ENCODE peak calls at places on chromosomes 13 and 19, in six cellular contexts. N, Q, O, U, L and V are unnamed samples.

GRCh38 chr13:51921790-51922740 is 60.3 kb downstream of the CCDC70 start:
- DNase-seq in Q (no peak), L (no peak), U (no peak), N (no peak), O (no peak), V (no peak)

GRCh38 chr13:105874808-105875207 is 660.7 kb downstream of the EFNB2 start:
- DNase-seq in O (no peak), U (no peak), N (no peak), L (no peak), Q (no peak), V (no peak)

GRCh38 chr19:17294051-17294891 is 9.0 kb downstream of the ABHD8 start:
- DNase-seq in L (peak), O (no peak), Q (no peak), U (no peak), N (no peak), V (no peak)

GRCh38 chr13:98254541-98254940 is 77.5 kb upstream of the RNF113B start:
- DNase-seq in U (no peak), L (no peak), O (no peak), N (peak), Q (no peak), V (no peak)

GRCh38 chr19:46838160-46838559 is 12.5 kb downstream of the AP2S1 start:
- DNase-seq in N (no peak), O (no peak), Q (no peak), U (no peak), L (no peak), V (no peak)

GRCh38 chr13:43797869-43798268 is 11.1 kb upstream of the ENOX1 start:
- DNase-seq in N (peak), Q (no peak), U (no peak), O (no peak), L (no peak), V (no peak)

GRCh38 chr19:47507924-47508553 is 6.8 kb downstream of the NAPA start:
- DNase-seq in N (no peak), U (no peak), Q (no peak), O (no peak), L (no peak), V (no peak)

GRCh38 chr19:18650468-18651001 is 13.7 kb downstream of the KLHL26 start:
- DNase-seq in Q (peak), O (peak), U (no peak), N (peak), L (peak), V (no peak)

GRCh38 chr13:98606296-98606695 is 29.4 kb upstream of the STK24 start:
- DNase-seq in Q (no peak), O (no peak), N (no peak), L (no peak), U (no peak), V (no peak)

GRCh38 chr19:55437410-55437809 is 5.7 kb downstream of the SHISA7 start:
- DNase-seq in L (peak), U (peak), N (peak), Q (peak), O (peak), V (no peak)

GRCh38 chr13:29573190-29573589 is 22.3 kb downstream of the SLC7A1 start:
- DNase-seq in U (no peak), Q (no peak), O (no peak), L (no peak), N (no peak), V (no peak)

GRCh38 chr19:17001603-17002183 is 24.9 kb downstream of the CPAMD8 start:
- DNase-seq in Q (no peak), L (no peak), U (no peak), O (no peak), N (no peak), V (peak)

GRCh38 chr13:110797230-110797877 is 83.9 kb downstream of the ING1 start:
- DNase-seq in N (no peak), L (no peak), U (no peak), Q (no peak), O (no peak), V (no peak)

GRCh38 chr13:76519685-76520084 is 366.5 kb downstream of the KCTD12 start:
- DNase-seq in Q (no peak), U (no peak), L (no peak), O (no peak), N (no peak), V (no peak)

GRCh38 chr13:45916859-45917418 is 65.4 kb upstream of the SIAH3 start:
- DNase-seq in N (no peak), O (no peak), L (no peak), U (no peak), Q (no peak), V (no peak)

GRCh38 chr13:33251131-33251629 is 34.4 kb downstream of the STARD13 start:
- DNase-seq in N (peak), O (no peak), U (no peak), Q (no peak), L (no peak), V (no peak)

GRCh38 chr13:80276371-80277289 is 64.3 kb downstream of the SPRY2 start:
- DNase-seq in U (no peak), L (no peak), O (no peak), Q (no peak), N (peak), V (no peak)

GRCh38 chr13:97211357-97211756 is 10.8 kb upstream of the MBNL2 start:
- DNase-seq in Q (no peak), L (no peak), N (peak), U (no peak), O (no peak), V (no peak)

GRCh38 chr13:112055417-112056206 is 11.3 kb upstream of the SOX1 start:
- DNase-seq in L (no peak), N (no peak), O (no peak), Q (no peak), U (no peak), V (no peak)

GRCh38 chr13:45133396-45134118 is 13.2 kb downstream of the GTF2F2 start:
- DNase-seq in O (no peak), Q (no peak), L (no peak), U (no peak), N (no peak), V (no peak)

GRCh38 chr19:6126335-6126974 is 9.0 kb upstream of the ACSBG2 start:
- DNase-seq in U (no peak), O (no peak), L (no peak), Q (no peak), N (peak), V (no peak)
- TF ChIP-seq CTCF in U (peak), O (peak), L (no peak), Q (peak), N (peak), V (no peak)

DNA sequence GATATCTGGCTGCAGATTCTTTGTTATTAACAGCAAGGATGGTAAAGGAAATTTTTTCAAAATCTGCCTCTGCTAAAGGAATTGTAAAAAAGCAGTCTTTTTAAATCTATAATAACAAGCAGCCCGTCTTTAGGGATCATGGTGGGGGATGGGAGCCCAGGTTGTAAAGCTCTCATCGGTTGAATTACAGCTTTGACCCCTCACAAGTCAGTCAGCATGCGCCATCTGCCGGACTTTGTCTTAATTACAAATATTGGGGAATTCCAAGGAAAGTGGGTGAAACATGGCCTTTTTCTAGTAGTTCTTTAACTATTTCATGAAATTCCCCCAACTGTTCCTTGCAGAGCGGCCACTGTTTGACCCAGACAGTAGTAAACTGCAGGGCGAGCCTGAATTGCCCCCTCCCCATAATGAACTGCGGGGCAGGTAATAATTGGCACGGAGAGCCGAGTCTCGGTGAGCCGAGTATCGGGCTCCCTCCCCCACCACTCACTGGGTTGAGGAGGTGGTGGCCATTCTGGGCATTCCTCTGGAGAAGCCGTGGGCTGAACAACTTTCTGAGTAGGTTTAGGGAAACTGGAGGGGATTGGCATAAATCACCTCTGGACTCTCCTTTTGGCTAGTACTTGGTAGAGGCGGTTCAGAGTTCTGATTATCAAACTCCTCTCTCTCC is 11.6 kb downstream of the ZNF578 start:
- DNase-seq in L (no peak), U (no peak), O (no peak), Q (no peak), N (no peak), V (no peak)
- TF ChIP-seq CTCF in L (no peak), U (peak), O (no peak), Q (no peak), N (no peak), V (no peak)

DNA sequence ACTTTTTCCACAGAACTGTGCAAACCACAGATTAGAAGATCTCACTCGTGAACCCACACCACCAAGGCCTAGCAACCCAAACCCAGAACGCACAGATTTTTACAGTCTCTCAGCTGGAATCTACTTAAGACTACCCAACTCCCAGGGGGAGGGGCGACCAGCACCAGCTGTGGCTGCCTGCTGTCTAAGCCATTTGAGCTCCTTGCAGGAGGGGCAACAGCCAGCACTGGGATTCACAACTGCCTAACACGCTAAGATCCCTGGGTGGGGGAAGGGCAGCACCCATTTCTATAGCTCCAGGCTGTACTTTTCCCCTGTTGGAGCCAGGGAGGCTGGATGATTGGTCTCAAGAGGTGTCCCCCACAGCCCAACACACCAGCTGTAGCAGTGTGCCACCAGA is 368.8 kb downstream of the SUCLA2 start:
- DNase-seq in N (no peak), U (no peak), O (no peak), Q (no peak), L (no peak), V (no peak)
- TF ChIP-seq CTCF in N (no peak), U (no peak), O (no peak), Q (no peak), L (no peak), V (no peak)

DNA sequence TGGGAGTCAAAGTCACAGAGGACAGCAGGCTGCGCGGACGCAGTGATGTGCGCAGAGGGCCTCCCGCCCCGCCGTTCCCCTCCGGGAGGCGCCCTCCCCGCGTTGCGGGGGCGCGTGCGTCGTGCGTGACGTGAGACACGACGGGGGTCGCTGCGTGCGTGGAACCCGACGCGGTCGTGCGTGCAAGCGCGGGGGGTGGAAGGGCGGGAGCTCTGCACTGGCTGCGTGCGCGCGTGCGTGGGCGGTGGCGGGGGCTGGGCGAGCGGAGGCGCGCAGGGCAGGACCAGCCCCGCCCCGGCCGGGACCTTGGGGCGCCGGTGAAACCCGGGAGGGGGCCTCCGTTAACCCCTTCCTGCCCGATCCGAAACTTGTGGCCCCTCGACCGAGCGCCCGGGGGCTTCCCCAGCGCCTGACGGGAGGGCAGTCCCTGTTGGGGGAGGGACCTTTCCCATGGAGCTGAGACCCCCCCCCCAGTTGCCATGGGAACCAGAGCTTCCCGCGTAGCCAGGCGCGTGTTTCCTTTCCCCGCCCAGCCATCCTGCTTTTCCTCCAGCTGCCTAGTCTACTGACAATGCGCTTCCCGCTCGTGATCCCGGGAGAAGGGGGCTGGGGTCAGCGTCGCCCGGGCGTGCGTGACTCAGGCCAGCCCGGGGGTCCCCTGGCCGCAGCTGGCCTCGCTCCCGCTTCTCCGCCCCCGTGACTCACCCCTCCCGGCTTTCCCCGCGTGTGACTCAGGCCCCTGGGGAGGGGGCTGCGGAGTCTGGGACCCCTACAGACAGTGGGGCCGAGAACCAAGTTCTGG is 7.3 kb upstream of the HOOK2 start:
- DNase-seq in U (no peak), L (peak), N (no peak), Q (peak), O (peak), V (peak)
- TF ChIP-seq CTCF in U (no peak), L (peak), N (peak), Q (no peak), O (no peak), V (no peak)

GRCh38 chr13:25267715-25268114 is 19.6 kb downstream of the MTMR6 start:
- DNase-seq in Q (no peak), L (no peak), O (no peak), U (no peak), N (peak), V (no peak)
- TF ChIP-seq CTCF in Q (peak), L (no peak), O (no peak), U (peak), N (peak), V (no peak)

GRCh38 chr19:7869453-7869909 is 4.7 kb downstream of the PRR36 start:
- DNase-seq in N (no peak), Q (peak), U (no peak), O (peak), L (peak), V (peak)
- TF ChIP-seq CTCF in N (peak), Q (peak), U (peak), O (no peak), L (no peak), V (peak)

DNA sequence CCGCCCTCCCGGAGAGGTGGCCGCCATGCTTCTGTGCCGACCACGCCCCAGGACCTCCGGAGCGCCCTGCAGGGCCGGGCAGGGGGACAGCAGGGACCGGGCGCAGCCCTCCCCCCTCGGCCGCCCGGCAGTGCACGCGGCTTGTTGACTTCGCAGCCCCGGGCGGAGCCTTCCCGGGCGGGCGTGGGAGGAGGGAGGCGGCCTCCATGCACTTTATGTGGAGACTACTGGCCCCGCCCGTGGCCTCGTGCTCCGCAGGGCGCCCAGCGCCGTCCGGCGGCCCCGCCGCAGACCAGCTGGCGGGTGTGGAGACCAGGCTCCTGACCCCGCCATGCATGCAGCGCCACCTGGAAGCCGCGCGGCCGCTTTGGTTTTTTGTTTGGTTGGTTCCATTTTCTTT is 10.2 kb downstream of the CBARP start:
- DNase-seq in O (no peak), L (no peak), N (no peak), Q (no peak), U (no peak), V (no peak)
- TF ChIP-seq CTCF in O (no peak), L (no peak), N (no peak), Q (no peak), U (no peak), V (no peak)

DNA sequence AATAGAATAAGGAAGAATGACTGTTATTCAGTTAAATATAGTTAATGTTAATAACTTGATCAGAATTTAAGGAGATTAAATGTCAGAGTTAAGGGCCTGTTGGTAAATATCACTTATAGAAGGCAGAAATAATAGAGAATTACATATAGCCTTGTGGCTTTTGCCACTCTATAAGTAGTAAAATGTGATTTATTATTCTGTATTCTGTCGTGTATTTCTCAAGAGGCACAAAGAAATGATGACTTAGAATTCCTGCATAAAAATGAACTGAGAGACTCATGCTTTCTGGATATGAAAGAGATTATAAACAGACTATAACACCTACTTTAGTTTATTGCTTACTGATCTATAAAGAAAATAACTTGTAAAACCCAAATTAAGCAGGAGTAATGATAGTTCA is 40.1 kb downstream of the GPC6 start:
- DNase-seq in Q (no peak), N (no peak), L (no peak), O (no peak), U (no peak), V (no peak)
- TF ChIP-seq CTCF in Q (no peak), N (no peak), L (no peak), O (no peak), U (no peak), V (no peak)

GRCh38 chr13:71721117-71721516 is 145.9 kb downstream of the DACH1 start:
- DNase-seq in O (no peak), N (no peak), L (no peak), Q (no peak), U (no peak), V (no peak)

GRCh38 chr13:71722206-71722605 is 144.8 kb downstream of the DACH1 start:
- DNase-seq in N (no peak), L (no peak), Q (no peak), U (no peak), O (no peak), V (no peak)

GRCh38 chr13:71712988-71713653 is 153.9 kb downstream of the DACH1 start:
- DNase-seq in L (no peak), U (no peak), N (no peak), Q (no peak), O (no peak), V (no peak)

GRCh38 chr13:71714802-71715375 is 152.1 kb downstream of the DACH1 start:
- DNase-seq in L (no peak), N (no peak), U (no peak), Q (no peak), O (no peak), V (no peak)

DNA sequence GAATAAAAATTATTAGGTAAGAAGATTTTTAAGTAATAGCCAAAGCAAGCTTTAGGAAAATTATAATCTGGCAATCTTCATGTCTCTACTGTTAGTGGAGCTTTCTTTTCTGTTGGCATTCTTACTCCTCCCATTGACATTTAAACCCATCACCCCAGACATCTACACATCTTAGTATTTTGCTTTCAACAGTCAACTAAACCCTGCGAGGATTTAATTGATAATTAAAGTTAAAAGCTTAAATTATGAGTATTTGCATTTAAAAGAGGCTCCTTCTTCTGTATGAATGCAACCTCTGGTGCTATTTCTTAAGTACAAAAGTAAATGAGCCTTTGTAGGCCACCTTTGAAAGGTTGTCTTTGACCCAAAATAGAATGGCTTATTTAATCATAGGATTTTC is 148.1 kb downstream of the DACH1 start:
- DNase-seq in N (no peak), U (no peak), Q (no peak), L (no peak), O (no peak), V (no peak)
- TF ChIP-seq CTCF in N (no peak), U (no peak), Q (no peak), L (no peak), O (no peak), V (no peak)

GRCh38 chr19:29625316-29625715 is 19.2 kb downstream of the POP4 start:
- DNase-seq in Q (no peak), O (no peak), N (no peak), U (peak), L (no peak), V (no peak)

GRCh38 chr19:29623726-29624488 is 17.8 kb downstream of the POP4 start:
- DNase-seq in N (no peak), L (no peak), O (no peak), U (no peak), Q (no peak), V (no peak)

GRCh38 chr19:29620931-29621351 is 14.9 kb downstream of the POP4 start:
- DNase-seq in Q (no peak), O (no peak), L (no peak), N (no peak), U (no peak), V (peak)

GRCh38 chr19:29624489-29625210 is 18.6 kb downstream of the POP4 start:
- DNase-seq in U (no peak), N (no peak), O (no peak), Q (no peak), L (no peak), V (no peak)

DNA sequence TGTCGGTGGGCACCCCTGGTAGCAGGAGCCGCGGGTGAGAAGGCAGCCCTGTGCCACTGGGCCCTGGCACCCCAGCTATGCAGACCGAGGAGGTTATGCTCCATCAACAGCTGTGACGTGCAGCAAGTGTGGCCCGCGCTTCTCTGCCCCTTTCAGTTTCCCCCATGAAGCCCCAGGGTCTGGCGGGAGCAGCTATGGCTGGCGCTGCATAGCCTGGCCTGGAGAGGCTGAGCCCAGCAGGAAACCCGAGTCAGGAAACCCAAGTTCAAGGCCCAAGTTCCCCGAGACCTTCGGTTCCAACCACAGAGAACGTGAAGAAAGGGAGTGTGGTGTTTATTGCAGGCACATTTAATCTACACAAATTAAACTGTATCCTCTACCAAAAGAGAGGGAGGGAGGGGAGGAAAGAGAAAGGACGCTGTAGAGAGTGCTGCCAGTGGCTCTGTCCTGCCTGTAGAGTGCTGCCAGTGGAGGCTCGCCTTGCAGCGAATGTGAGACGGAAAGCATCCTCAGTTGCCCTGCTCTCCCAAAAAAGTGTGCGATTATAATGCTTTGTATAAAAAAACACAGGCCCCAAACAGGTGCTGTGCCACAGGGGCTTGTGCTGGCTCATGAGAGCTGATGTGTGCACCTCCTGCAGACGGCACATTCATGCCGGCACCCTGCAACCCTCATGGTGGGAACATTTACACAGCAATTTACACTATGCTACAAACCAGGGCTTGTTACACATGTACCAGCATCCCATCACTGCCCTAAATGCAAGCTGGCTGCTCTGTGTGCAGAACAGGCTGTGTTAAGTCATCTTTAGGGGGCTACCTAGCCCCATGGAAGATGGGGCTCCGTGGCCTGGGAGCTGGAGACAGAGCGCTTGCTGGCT is 16.3 kb downstream of the POP4 start:
- DNase-seq in O (no peak), L (no peak), Q (no peak), N (no peak), U (no peak), V (peak)
- TF ChIP-seq CTCF in O (no peak), L (no peak), Q (no peak), N (no peak), U (no peak), V (no peak)